ENCODE peak calls at places on chromosome 7, in ten cellular contexts. One of them, this sample, is unnamed.

GRCh38 chr7:128886391-128887168 is 23.9 kb downstream of the ATP6V1F start:
- DNase-seq in Peyer's patch: peak
- DNase-seq in fibroblast of lung: no peak
- DNase-seq in stimulated activated CD4-positive, alpha-beta T cell treated with anti-CD3 and anti-CD28 coated beads, Interleukin-2, amount 100 ng/mL, for 24 hours: no peak
- DNase-seq in B cell: no peak
- DNase-seq in activated T-cell treated with anti-CD3 and anti-CD28 coated beads for 24 hours: no peak
- DNase-seq in nephron progenitor cell: no peak
- DNase-seq in fibroblast of mammary gland: no peak
- DNase-seq in fibroblast of pulmonary artery: no peak
- DNase-seq in cardiac muscle cell: no peak
- DNase-seq in this sample: no peak

GRCh38 chr7:55178292-55178862 is 159.6 kb downstream of the EGFR start:
- DNase-seq in cardiac muscle cell: no peak
- DNase-seq in stimulated activated CD4-positive, alpha-beta T cell treated with anti-CD3 and anti-CD28 coated beads, Interleukin-2, amount 100 ng/mL, for 24 hours: no peak
- DNase-seq in fibroblast of lung: no peak
- DNase-seq in nephron progenitor cell: no peak
- DNase-seq in activated T-cell treated with anti-CD3 and anti-CD28 coated beads for 24 hours: no peak
- DNase-seq in fibroblast of pulmonary artery: no peak
- DNase-seq in B cell: peak
- DNase-seq in Peyer's patch: no peak
- DNase-seq in fibroblast of mammary gland: no peak
- DNase-seq in this sample: no peak

GRCh38 chr7:67754651-67755050 is 758.0 kb downstream of the TYW1 start:
- DNase-seq in B cell: no peak
- DNase-seq in stimulated activated CD4-positive, alpha-beta T cell treated with anti-CD3 and anti-CD28 coated beads, Interleukin-2, amount 100 ng/mL, for 24 hours: no peak
- DNase-seq in activated T-cell treated with anti-CD3 and anti-CD28 coated beads for 24 hours: no peak
- DNase-seq in fibroblast of mammary gland: peak
- DNase-seq in fibroblast of pulmonary artery: peak
- DNase-seq in cardiac muscle cell: no peak
- DNase-seq in nephron progenitor cell: no peak
- DNase-seq in fibroblast of lung: no peak
- DNase-seq in Peyer's patch: no peak
- DNase-seq in this sample: no peak

GRCh38 chr7:27161214-27161720 is 4.1 kb downstream of the HOXA9 start:
- DNase-seq in nephron progenitor cell: peak
- DNase-seq in fibroblast of lung: no peak
- DNase-seq in fibroblast of mammary gland: peak
- DNase-seq in B cell: peak
- DNase-seq in activated T-cell treated with anti-CD3 and anti-CD28 coated beads for 24 hours: no peak
- DNase-seq in stimulated activated CD4-positive, alpha-beta T cell treated with anti-CD3 and anti-CD28 coated beads, Interleukin-2, amount 100 ng/mL, for 24 hours: no peak
- DNase-seq in fibroblast of pulmonary artery: no peak
- DNase-seq in Peyer's patch: peak
- DNase-seq in cardiac muscle cell: no peak
- DNase-seq in this sample: no peak

GRCh38 chr7:102080003-102080361 is 206.7 kb upstream of the SH2B2 start:
- DNase-seq in B cell: no peak
- DNase-seq in nephron progenitor cell: no peak
- DNase-seq in stimulated activated CD4-positive, alpha-beta T cell treated with anti-CD3 and anti-CD28 coated beads, Interleukin-2, amount 100 ng/mL, for 24 hours: no peak
- DNase-seq in cardiac muscle cell: no peak
- DNase-seq in fibroblast of mammary gland: no peak
- DNase-seq in Peyer's patch: no peak
- DNase-seq in activated T-cell treated with anti-CD3 and anti-CD28 coated beads for 24 hours: no peak
- DNase-seq in fibroblast of lung: no peak
- DNase-seq in fibroblast of pulmonary artery: no peak
- DNase-seq in this sample: no peak

GRCh38 chr7:155444746-155445145 is 13.2 kb upstream of the EN2 start:
- DNase-seq in activated T-cell treated with anti-CD3 and anti-CD28 coated beads for 24 hours: no peak
- DNase-seq in cardiac muscle cell: no peak
- DNase-seq in fibroblast of pulmonary artery: no peak
- DNase-seq in Peyer's patch: no peak
- DNase-seq in nephron progenitor cell: no peak
- DNase-seq in B cell: no peak
- DNase-seq in fibroblast of lung: no peak
- DNase-seq in stimulated activated CD4-positive, alpha-beta T cell treated with anti-CD3 and anti-CD28 coated beads, Interleukin-2, amount 100 ng/mL, for 24 hours: no peak
- DNase-seq in fibroblast of mammary gland: no peak
- DNase-seq in this sample: no peak

GRCh38 chr7:100693312-100694195 is 496 bp downstream of the GIGYF1 start:
- DNase-seq in B cell: no peak
- DNase-seq in fibroblast of lung: no peak
- DNase-seq in fibroblast of pulmonary artery: no peak
- DNase-seq in activated T-cell treated with anti-CD3 and anti-CD28 coated beads for 24 hours: no peak
- DNase-seq in fibroblast of mammary gland: no peak
- DNase-seq in nephron progenitor cell: peak
- DNase-seq in Peyer's patch: peak
- DNase-seq in cardiac muscle cell: peak
- DNase-seq in stimulated activated CD4-positive, alpha-beta T cell treated with anti-CD3 and anti-CD28 coated beads, Interleukin-2, amount 100 ng/mL, for 24 hours: no peak
- DNase-seq in this sample: no peak

GRCh38 chr7:119197872-119198527 is 973.5 kb downstream of the ANKRD7 start:
- DNase-seq in fibroblast of pulmonary artery: peak
- DNase-seq in Peyer's patch: no peak
- DNase-seq in activated T-cell treated with anti-CD3 and anti-CD28 coated beads for 24 hours: no peak
- DNase-seq in B cell: no peak
- DNase-seq in nephron progenitor cell: peak
- DNase-seq in cardiac muscle cell: peak
- DNase-seq in stimulated activated CD4-positive, alpha-beta T cell treated with anti-CD3 and anti-CD28 coated beads, Interleukin-2, amount 100 ng/mL, for 24 hours: no peak
- DNase-seq in fibroblast of lung: peak
- DNase-seq in fibroblast of mammary gland: peak
- DNase-seq in this sample: peak

GRCh38 chr7:97480700-97481410 is 251.0 kb upstream of the TAC1 start:
- DNase-seq in B cell: no peak
- DNase-seq in fibroblast of lung: no peak
- DNase-seq in cardiac muscle cell: peak
- DNase-seq in Peyer's patch: no peak
- DNase-seq in fibroblast of mammary gland: no peak
- DNase-seq in stimulated activated CD4-positive, alpha-beta T cell treated with anti-CD3 and anti-CD28 coated beads, Interleukin-2, amount 100 ng/mL, for 24 hours: no peak
- DNase-seq in nephron progenitor cell: no peak
- DNase-seq in fibroblast of pulmonary artery: no peak
- DNase-seq in activated T-cell treated with anti-CD3 and anti-CD28 coated beads for 24 hours: no peak
- DNase-seq in this sample: peak

GRCh38 chr7:66664590-66665293 is 36.1 kb downstream of the KCTD7 start:
- DNase-seq in fibroblast of mammary gland: no peak
- DNase-seq in Peyer's patch: no peak
- DNase-seq in stimulated activated CD4-positive, alpha-beta T cell treated with anti-CD3 and anti-CD28 coated beads, Interleukin-2, amount 100 ng/mL, for 24 hours: no peak
- DNase-seq in fibroblast of pulmonary artery: no peak
- DNase-seq in cardiac muscle cell: no peak
- DNase-seq in nephron progenitor cell: peak
- DNase-seq in B cell: no peak
- DNase-seq in activated T-cell treated with anti-CD3 and anti-CD28 coated beads for 24 hours: no peak
- DNase-seq in fibroblast of lung: no peak
- DNase-seq in this sample: peak

GRCh38 chr7:134071355-134072331 is 55.5 kb upstream of the LRGUK start:
- DNase-seq in Peyer's patch: no peak
- DNase-seq in fibroblast of lung: no peak
- DNase-seq in stimulated activated CD4-positive, alpha-beta T cell treated with anti-CD3 and anti-CD28 coated beads, Interleukin-2, amount 100 ng/mL, for 24 hours: no peak
- DNase-seq in fibroblast of mammary gland: no peak
- DNase-seq in fibroblast of pulmonary artery: no peak
- DNase-seq in activated T-cell treated with anti-CD3 and anti-CD28 coated beads for 24 hours: no peak
- DNase-seq in nephron progenitor cell: no peak
- DNase-seq in B cell: no peak
- DNase-seq in cardiac muscle cell: no peak
- DNase-seq in this sample: no peak

GRCh38 chr7:127865466-127865865 is 165.8 kb downstream of the LRRC4 start:
- DNase-seq in B cell: no peak
- DNase-seq in fibroblast of lung: peak
- DNase-seq in fibroblast of mammary gland: peak
- DNase-seq in nephron progenitor cell: no peak
- DNase-seq in activated T-cell treated with anti-CD3 and anti-CD28 coated beads for 24 hours: no peak
- DNase-seq in cardiac muscle cell: no peak
- DNase-seq in stimulated activated CD4-positive, alpha-beta T cell treated with anti-CD3 and anti-CD28 coated beads, Interleukin-2, amount 100 ng/mL, for 24 hours: no peak
- DNase-seq in Peyer's patch: no peak
- DNase-seq in fibroblast of pulmonary artery: peak
- DNase-seq in this sample: no peak

This sample was measured in WERI-Rb-1.